ENCODE peak calls at places on chromosome 17, in five cellular contexts. One of them, this sample, is unnamed.

GRCh38 chr17:2207815-2208515 is 95.6 kb downstream of the SMG6 start:
- ATAC-seq in Panc1: no peak
- ATAC-seq in HepG2: no peak
- ATAC-seq in HCT116: no peak
- ATAC-seq in GM12878: no peak
- ATAC-seq in this sample: no peak

GRCh38 chr17:6048486-6048885 is 21.7 kb upstream of the WSCD1 start:
- ATAC-seq in HepG2: no peak
- ATAC-seq in GM12878: no peak
- ATAC-seq in HCT116: no peak
- ATAC-seq in Panc1: no peak
- ATAC-seq in this sample: no peak

GRCh38 chr17:57328109-57328882 is 72.0 kb downstream of the MSI2 start:
- ATAC-seq in HepG2: no peak
- ATAC-seq in Panc1: no peak
- ATAC-seq in GM12878: no peak
- ATAC-seq in HCT116: no peak
- ATAC-seq in this sample: no peak

GRCh38 chr17:35185849-35186248 is 8.3 kb downstream of the SLC35G3 start:
- ATAC-seq in GM12878: peak; percentile 87
- ATAC-seq in Panc1: no peak
- ATAC-seq in HCT116: no peak
- ATAC-seq in HepG2: no peak
- ATAC-seq in this sample: no peak

GRCh38 chr17:2508035-2508434 is 3.7 kb downstream of the METTL16 start:
- ATAC-seq in Panc1: no peak
- ATAC-seq in HCT116: no peak
- ATAC-seq in GM12878: no peak
- ATAC-seq in HepG2: no peak
- ATAC-seq in this sample: no peak

GRCh38 chr17:62675260-62675659 is 47.8 kb downstream of the MRC2 start:
- ATAC-seq in HepG2: no peak
- ATAC-seq in GM12878: no peak
- ATAC-seq in Panc1: no peak
- ATAC-seq in HCT116: no peak
- ATAC-seq in this sample: peak; percentile 34

GRCh38 chr17:35537569-35538209 is at the start of gene SLFN12L:
- ATAC-seq in GM12878: peak; percentile 50
- ATAC-seq in HCT116: no peak
- ATAC-seq in Panc1: no peak
- ATAC-seq in HepG2: no peak
- ATAC-seq in this sample: no peak

GRCh38 chr17:9557846-9558245 is 17.8 kb downstream of the STX8 start:
- ATAC-seq in HCT116: no peak
- ATAC-seq in Panc1: no peak
- ATAC-seq in GM12878: no peak
- ATAC-seq in HepG2: no peak
- ATAC-seq in this sample: no peak

GRCh38 chr17:44990994-44991393 is 22.9 kb upstream of the C1QL1 start:
- ATAC-seq in HCT116: no peak
- ATAC-seq in GM12878: no peak
- ATAC-seq in HepG2: no peak
- ATAC-seq in Panc1: no peak
- ATAC-seq in this sample: no peak

DNA sequence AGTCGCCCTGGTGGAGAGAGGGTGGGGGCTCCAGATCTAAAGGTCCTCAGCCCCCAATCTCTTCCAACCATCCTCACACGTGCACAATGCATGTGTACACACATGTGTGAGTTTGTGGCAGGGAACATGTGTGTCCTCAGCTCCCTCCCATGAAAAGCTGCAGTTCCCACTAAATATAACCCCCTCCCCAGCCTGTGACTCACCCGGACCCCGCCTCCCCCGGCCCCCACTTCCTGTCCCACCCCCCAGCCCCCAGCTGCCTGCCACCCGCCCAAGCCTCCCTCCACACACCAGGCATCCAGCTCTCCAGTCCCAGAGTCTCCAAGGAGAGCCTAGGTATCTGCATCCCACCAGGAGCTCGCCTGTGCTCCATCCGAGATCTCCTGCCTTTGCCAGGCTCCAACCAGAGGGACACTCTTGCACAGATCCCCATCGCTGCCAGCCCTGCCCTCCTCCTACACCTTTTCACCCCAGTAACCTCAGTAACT is 3.9 kb downstream of the DLG4 start:
- ATAC-seq in HepG2: no peak
- ATAC-seq in GM12878: no peak
- ATAC-seq in HCT116: no peak
- ATAC-seq in Panc1: no peak
- ATAC-seq in this sample: no peak
- H3K4me1 ChIP-seq in HepG2: peaks cover 60% of the 10 kb centered on the region
- H3K4me1 ChIP-seq in GM12878: peaks cover 18% of the 10 kb centered on the region
- H3K4me1 ChIP-seq in HCT116: peaks cover 12% of the 10 kb centered on the region
- H3K4me1 ChIP-seq in Panc1: peaks cover 29% of the 10 kb centered on the region
- H3K4me1 ChIP-seq in this sample: peaks cover 6% of the 10 kb centered on the region

GRCh38 chr17:71464241-71464640 is 656.6 kb upstream of the SOX9 start:
- ATAC-seq in Panc1: no peak
- ATAC-seq in HepG2: no peak
- ATAC-seq in GM12878: no peak
- ATAC-seq in HCT116: no peak
- ATAC-seq in this sample: no peak
- H3K27ac ChIP-seq in Panc1: no peak overlapping the region
- H3K27ac ChIP-seq in HepG2: no peak overlapping the region
- H3K27ac ChIP-seq in GM12878: no peak overlapping the region
- H3K27ac ChIP-seq in HCT116: no peak overlapping the region
- H3K27ac ChIP-seq in this sample: no peak overlapping the region

GRCh38 chr17:75010683-75011406 is 1.6 kb upstream of the MRPL58 start:
- ATAC-seq in Panc1: no peak
- ATAC-seq in HCT116: no peak
- ATAC-seq in GM12878: no peak
- ATAC-seq in HepG2: no peak
- ATAC-seq in this sample: peak; percentile 50

GRCh38 chr17:75012320-75013076 is at the start of gene MRPL58:
- ATAC-seq in GM12878: peak; percentile 95
- ATAC-seq in HCT116: peak; percentile 93
- ATAC-seq in HepG2: peak; percentile 91
- ATAC-seq in Panc1: peak; percentile 96
- ATAC-seq in this sample: peak; percentile 87

GRCh38 chr17:75013077-75013391 is 564 bp downstream of the MRPL58 start:
- ATAC-seq in GM12878: peak; percentile 5
- ATAC-seq in Panc1: no peak
- ATAC-seq in HepG2: peak; percentile 1
- ATAC-seq in HCT116: no peak
- ATAC-seq in this sample: no peak

GRCh38 chr17:75009139-75009724 is 3.2 kb upstream of the MRPL58 start:
- ATAC-seq in GM12878: no peak
- ATAC-seq in HCT116: no peak
- ATAC-seq in Panc1: no peak
- ATAC-seq in HepG2: no peak
- ATAC-seq in this sample: no peak

DNA sequence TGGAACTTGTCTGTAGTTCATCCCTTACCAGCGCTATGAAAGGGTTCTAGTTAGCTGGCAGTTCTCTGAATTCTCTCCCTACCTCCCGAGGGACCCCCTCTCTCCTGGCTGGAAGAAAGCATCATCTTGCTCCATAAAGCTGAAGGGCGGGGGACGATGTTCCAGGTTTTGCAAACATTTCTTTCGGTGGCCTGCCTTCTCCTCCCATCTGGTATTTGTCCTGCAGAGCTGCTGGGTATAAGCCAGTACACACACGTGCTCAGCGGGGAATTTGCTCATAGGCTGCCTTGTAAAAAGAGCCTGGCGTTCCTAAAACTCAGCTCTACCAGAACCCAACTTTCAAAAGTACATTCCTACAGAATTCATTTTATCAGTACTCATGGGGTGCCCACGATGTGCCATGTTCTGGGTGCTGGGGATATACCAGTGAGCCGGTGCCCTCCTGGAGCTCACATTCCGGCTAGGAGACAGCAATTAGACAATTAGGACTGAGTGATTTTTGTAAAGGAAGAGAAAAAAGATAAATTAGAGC is 616 bp upstream of the MRPL58 start:
- ATAC-seq in HCT116: peak; percentile 6
- ATAC-seq in HepG2: peak; percentile 61
- ATAC-seq in GM12878: no peak
- ATAC-seq in Panc1: peak; percentile 51
- ATAC-seq in this sample: peak; percentile 85
- TF ChIP-seq POLR2AphosphoS5 in HCT116: no peak
- TF ChIP-seq POLR2AphosphoS5 in HepG2: no peak
- TF ChIP-seq POLR2AphosphoS5 in GM12878: no peak
- TF ChIP-seq POLR2AphosphoS5 in Panc1: no peak
- TF ChIP-seq POLR2AphosphoS5 in this sample: peak; percentile 62

DNA sequence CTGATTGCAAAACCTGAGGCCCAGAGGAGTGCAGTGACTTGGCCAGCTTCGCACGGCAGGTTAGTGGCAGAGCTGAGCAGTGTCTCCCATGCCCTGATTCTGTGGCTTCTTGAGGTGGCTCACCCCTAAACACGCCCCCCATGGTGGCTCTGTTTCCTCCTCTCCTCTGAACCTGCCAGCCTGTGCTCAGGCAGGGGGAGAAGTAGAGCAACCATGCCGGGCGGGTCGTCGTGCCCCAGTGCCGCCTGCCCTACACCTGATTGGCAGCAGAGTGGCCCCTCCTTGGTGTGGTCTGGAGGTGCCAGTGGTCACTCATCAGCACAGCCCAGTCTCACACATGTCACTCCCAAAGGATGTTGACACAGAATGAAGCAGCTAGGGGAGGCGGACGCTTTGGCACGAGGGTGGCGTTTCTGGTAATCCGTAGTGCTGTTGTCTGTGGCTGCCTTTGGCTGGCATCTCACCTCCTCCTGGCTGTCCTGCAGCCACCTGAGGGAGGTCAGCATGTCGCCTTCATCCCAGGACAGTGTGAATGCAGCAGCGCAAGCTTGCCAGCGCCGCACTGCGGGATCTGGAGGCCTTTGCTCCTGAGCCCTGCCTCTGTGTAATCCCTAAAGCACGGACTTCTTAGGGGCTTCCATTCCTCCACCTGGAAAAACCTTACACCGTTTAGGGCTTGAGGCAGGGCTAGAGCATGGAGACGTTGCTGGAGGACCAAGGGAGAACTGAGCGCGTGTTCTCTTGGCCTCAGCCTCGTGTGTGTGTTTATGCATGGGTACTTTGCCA is 294.7 kb downstream of the SEC14L1 start:
- ATAC-seq in GM12878: no peak
- ATAC-seq in HCT116: no peak
- ATAC-seq in Panc1: peak; percentile 4
- ATAC-seq in HepG2: no peak
- ATAC-seq in this sample: no peak
- H3K4me1 ChIP-seq in GM12878: peaks cover 73% of the 10 kb centered on the region
- H3K4me1 ChIP-seq in HCT116: no peaks in the 10 kb centered on the region
- H3K4me1 ChIP-seq in Panc1: peaks cover 49% of the 10 kb centered on the region
- H3K4me1 ChIP-seq in HepG2: peaks cover 7% of the 10 kb centered on the region
- H3K4me1 ChIP-seq in this sample: peaks cover 6% of the 10 kb centered on the region

DNA sequence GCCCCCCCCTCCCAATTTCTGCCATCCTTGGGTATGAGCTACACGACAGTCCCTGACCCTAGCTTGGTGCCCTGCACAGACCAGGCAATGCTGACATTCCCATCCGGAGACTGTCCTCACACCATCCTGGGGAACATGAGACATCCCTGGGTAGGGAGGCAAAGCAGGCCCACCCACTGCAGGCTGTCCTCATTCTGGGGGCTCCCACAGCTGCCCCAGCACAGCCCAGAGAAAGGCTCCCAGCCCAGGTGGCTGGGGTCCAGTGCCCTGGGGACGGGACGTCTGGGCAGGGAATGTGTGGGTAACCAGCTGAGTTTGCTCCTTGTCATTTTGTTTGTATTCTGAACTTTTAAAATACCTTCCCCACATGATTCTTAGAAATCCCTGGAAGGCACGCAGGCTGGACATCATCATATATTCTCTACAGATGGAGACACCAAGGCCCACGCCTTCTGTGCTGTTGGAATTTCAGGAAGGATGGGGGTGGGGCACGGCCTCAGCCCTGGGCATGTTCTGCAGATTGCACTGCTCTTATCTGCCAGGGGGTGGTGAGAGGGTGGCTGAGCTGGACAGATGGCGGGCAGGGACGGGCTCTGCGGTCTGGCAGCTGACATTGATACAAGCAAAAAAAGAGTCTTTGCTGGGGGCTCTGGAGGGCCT is 28.5 kb downstream of the LRRC75A start:
- ATAC-seq in HepG2: peak; percentile 5
- ATAC-seq in Panc1: peak; percentile 78
- ATAC-seq in HCT116: peak; percentile 80
- ATAC-seq in GM12878: no peak
- ATAC-seq in this sample: peak; percentile 20
- H3K27ac ChIP-seq in HepG2: no peak overlapping the region
- H3K27ac ChIP-seq in Panc1: no peak overlapping the region
- H3K27ac ChIP-seq in HCT116: no peak overlapping the region
- H3K27ac ChIP-seq in GM12878: no peak overlapping the region
- H3K27ac ChIP-seq in this sample: no peak overlapping the region

DNA sequence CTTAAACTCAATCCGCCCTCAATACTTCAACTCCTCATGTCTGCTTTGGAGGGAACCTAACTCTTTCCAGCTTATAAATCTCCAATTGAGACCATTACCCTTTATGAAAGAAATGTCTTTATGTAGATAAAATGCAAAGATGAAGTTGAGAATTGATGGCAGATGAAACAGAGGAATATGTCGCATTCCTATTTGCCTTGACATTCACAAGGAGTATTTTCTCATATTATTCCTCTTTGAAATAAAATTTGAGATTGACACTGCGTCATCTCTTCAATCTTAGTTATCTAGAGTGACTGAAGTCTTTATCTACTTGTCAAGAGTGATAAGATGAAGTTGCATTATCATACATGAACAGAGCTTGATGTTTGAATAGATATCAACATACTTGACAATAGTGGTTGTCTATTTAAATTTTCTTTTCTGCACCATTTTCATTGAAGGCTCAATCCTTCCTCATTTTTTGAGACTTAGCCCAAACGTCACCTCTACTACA is 574.4 kb upstream of the SOX9 start:
- ATAC-seq in HepG2: no peak
- ATAC-seq in HCT116: no peak
- ATAC-seq in GM12878: no peak
- ATAC-seq in Panc1: no peak
- ATAC-seq in this sample: no peak
- TF ChIP-seq POLR2AphosphoS5 in HepG2: no peak
- TF ChIP-seq POLR2AphosphoS5 in HCT116: no peak
- TF ChIP-seq POLR2AphosphoS5 in GM12878: no peak
- TF ChIP-seq POLR2AphosphoS5 in Panc1: no peak
- TF ChIP-seq POLR2AphosphoS5 in this sample: no peak

GRCh38 chr17:81426676-81427445 is 31.6 kb downstream of the BAHCC1 start:
- ATAC-seq in HepG2: no peak
- ATAC-seq in GM12878: no peak
- ATAC-seq in HCT116: no peak
- ATAC-seq in Panc1: no peak
- ATAC-seq in this sample: no peak
- H3K4me1 ChIP-seq in HepG2: peaks cover 24% of the 10 kb centered on the region
- H3K4me1 ChIP-seq in GM12878: no peaks in the 10 kb centered on the region
- H3K4me1 ChIP-seq in HCT116: peaks cover 36% of the 10 kb centered on the region
- H3K4me1 ChIP-seq in Panc1: peaks cover 74% of the 10 kb centered on the region
- H3K4me1 ChIP-seq in this sample: peaks cover 86% of the 10 kb centered on the region

DNA sequence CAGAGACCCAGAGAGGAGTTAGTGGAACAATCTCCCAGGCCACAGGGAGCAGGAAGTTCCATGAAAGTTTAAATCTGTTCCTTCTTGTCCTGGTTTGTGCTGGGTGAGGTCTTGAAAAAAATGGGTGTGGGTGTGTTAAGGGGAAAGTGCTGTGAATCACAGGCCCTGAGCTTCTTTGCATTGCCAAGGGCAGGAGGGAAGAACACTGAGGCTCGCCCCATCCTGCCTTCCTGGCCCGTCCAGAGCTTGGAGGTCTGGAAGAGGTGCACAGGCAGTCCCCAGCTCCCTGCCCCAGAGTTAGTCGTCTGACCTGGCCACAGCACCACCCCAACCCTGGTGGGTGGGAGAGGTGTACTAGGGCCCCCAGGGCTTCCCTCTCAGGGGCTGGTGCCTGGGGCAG is 2.4 kb downstream of the ADORA2B start:
- ATAC-seq in GM12878: no peak
- ATAC-seq in HepG2: no peak
- ATAC-seq in HCT116: no peak
- ATAC-seq in Panc1: no peak
- ATAC-seq in this sample: no peak
- H3K27ac ChIP-seq in GM12878: no peak overlapping the region
- H3K27ac ChIP-seq in HepG2: no peak overlapping the region
- H3K27ac ChIP-seq in HCT116: peak overlapping the region; percentile 92
- H3K27ac ChIP-seq in Panc1: peak overlapping the region; percentile 96
- H3K27ac ChIP-seq in this sample: no peak overlapping the region